ENCODE peak calls at places on chromosomes 11 and 22, in five cellular contexts. One of them, this sample, is unnamed.

GRCh38 chr22:31275018-31275417 is 17.3 kb downstream of the PIK3IP1 start:
- DNase-seq in K562: no peak
- DNase-seq in GM12878: no peak
- DNase-seq in H1: no peak
- DNase-seq in HepG2: no peak
- DNase-seq in this sample: no peak

GRCh38 chr11:10934293-10934850 is 76.5 kb upstream of the ZBED5 start:
- DNase-seq in K562: peak
- DNase-seq in GM12878: no peak
- DNase-seq in H1: no peak
- DNase-seq in HepG2: no peak
- DNase-seq in this sample: no peak

GRCh38 chr22:26849575-26849974 is 192.2 kb downstream of the MIAT start:
- DNase-seq in K562: no peak
- DNase-seq in GM12878: no peak
- DNase-seq in H1: no peak
- DNase-seq in HepG2: no peak
- DNase-seq in this sample: no peak

GRCh38 chr11:70763606-70764005 is 365.3 kb downstream of the CTTN start:
- DNase-seq in K562: no peak
- DNase-seq in GM12878: no peak
- DNase-seq in H1: no peak
- DNase-seq in HepG2: no peak
- DNase-seq in this sample: no peak

GRCh38 chr11:28760676-28761390 is 652.6 kb downstream of the METTL15 start:
- DNase-seq in K562: no peak
- DNase-seq in GM12878: no peak
- DNase-seq in H1: no peak
- DNase-seq in HepG2: no peak
- DNase-seq in this sample: no peak

GRCh38 chr11:9972917-9973504 is 309.1 kb downstream of the SWAP70 start:
- DNase-seq in K562: peak
- DNase-seq in GM12878: no peak
- DNase-seq in H1: no peak
- DNase-seq in HepG2: peak
- DNase-seq in this sample: peak

GRCh38 chr22:25131198-25131887 is 68.3 kb upstream of the CRYBB3 start:
- DNase-seq in K562: no peak
- DNase-seq in GM12878: no peak
- DNase-seq in H1: no peak
- DNase-seq in HepG2: no peak
- DNase-seq in this sample: no peak

GRCh38 chr11:83024270-83024854 is 47.3 kb downstream of the RAB30 start:
- DNase-seq in K562: no peak
- DNase-seq in GM12878: no peak
- DNase-seq in H1: no peak
- DNase-seq in HepG2: no peak
- DNase-seq in this sample: no peak

GRCh38 chr11:95674669-95675358 is 114.8 kb downstream of the FAM76B start:
- DNase-seq in K562: no peak
- DNase-seq in GM12878: no peak
- DNase-seq in H1: no peak
- DNase-seq in HepG2: no peak
- DNase-seq in this sample: no peak

GRCh38 chr11:69210660-69211035 is 54.9 kb downstream of the SMIM38 start:
- DNase-seq in K562: no peak
- DNase-seq in GM12878: no peak
- DNase-seq in H1: no peak
- DNase-seq in HepG2: no peak
- DNase-seq in this sample: no peak

GRCh38 chr11:95301497-95301896 is 70.5 kb upstream of the SESN3 start:
- DNase-seq in K562: no peak
- DNase-seq in GM12878: no peak
- DNase-seq in H1: no peak
- DNase-seq in HepG2: no peak
- DNase-seq in this sample: no peak

GRCh38 chr11:9616042-9616640 is 42.7 kb downstream of the WEE1 start:
- DNase-seq in K562: no peak
- DNase-seq in GM12878: no peak
- DNase-seq in H1: no peak
- DNase-seq in HepG2: no peak
- DNase-seq in this sample: no peak

GRCh38 chr11:75174781-75175370 is 24.0 kb downstream of the SLCO2B1 start:
- DNase-seq in K562: no peak
- DNase-seq in GM12878: no peak
- DNase-seq in H1: no peak
- DNase-seq in HepG2: no peak
- DNase-seq in this sample: no peak

GRCh38 chr11:69905611-69906452 is 86.6 kb upstream of the FGF3 start:
- DNase-seq in K562: peak
- DNase-seq in GM12878: no peak
- DNase-seq in H1: no peak
- DNase-seq in HepG2: no peak
- DNase-seq in this sample: no peak

GRCh38 chr11:3093281-3094191 is 36.3 kb upstream of the CARS1 start:
- DNase-seq in K562: no peak
- DNase-seq in GM12878: no peak
- DNase-seq in H1: no peak
- DNase-seq in HepG2: peak
- DNase-seq in this sample: peak

GRCh38 chr11:119046489-119046888 is 10.5 kb downstream of the HYOU1 start:
- DNase-seq in K562: peak
- DNase-seq in GM12878: no peak
- DNase-seq in H1: no peak
- DNase-seq in HepG2: no peak
- DNase-seq in this sample: no peak

GRCh38 chr11:119047205-119047604 is 9.8 kb downstream of the HYOU1 start:
- DNase-seq in K562: no peak
- DNase-seq in GM12878: no peak
- DNase-seq in H1: no peak
- DNase-seq in HepG2: no peak
- DNase-seq in this sample: no peak

GRCh38 chr11:119049081-119049480 is 7.9 kb downstream of the HYOU1 start:
- DNase-seq in K562: no peak
- DNase-seq in GM12878: no peak
- DNase-seq in H1: no peak
- DNase-seq in HepG2: no peak
- DNase-seq in this sample: no peak

GRCh38 chr11:119051440-119052162 is 5.4 kb downstream of the HYOU1 start:
- DNase-seq in K562: no peak
- DNase-seq in GM12878: peak
- DNase-seq in H1: no peak
- DNase-seq in HepG2: no peak
- DNase-seq in this sample: no peak

DNA sequence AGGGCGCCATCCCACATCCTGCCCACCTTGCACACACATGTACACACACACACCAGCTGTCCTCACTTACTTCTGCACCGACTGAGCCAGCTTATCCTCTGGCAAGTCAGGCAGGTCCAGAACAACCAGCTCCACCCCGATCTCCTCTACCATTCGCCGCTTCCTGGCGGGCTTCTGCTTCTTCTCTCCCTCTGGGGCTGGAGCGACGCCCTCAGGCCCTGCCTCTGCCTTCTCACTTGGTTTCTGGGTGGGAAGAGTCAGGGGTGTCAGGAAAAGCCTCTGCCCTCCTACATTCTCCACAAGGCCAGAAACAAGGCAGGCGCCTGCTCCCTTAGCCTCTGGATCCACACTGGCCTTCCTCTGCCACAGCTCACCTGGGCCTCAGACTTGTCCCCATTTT is 8.4 kb downstream of the HYOU1 start:
- DNase-seq in K562: no peak
- DNase-seq in GM12878: no peak
- DNase-seq in H1: no peak
- DNase-seq in HepG2: no peak
- DNase-seq in this sample: no peak
- TF ChIP-seq CREB1 in K562: no peak
- TF ChIP-seq CREB1 in GM12878: no peak
- TF ChIP-seq CREB1 in H1: no peak
- TF ChIP-seq CREB1 in HepG2: no peak
- TF ChIP-seq CREB1 in this sample: no peak

GRCh38 chr22:43099095-43099494 is 9.9 kb upstream of the TTLL1 start:
- DNase-seq in K562: no peak
- DNase-seq in GM12878: no peak
- DNase-seq in H1: no peak
- DNase-seq in HepG2: no peak
- DNase-seq in this sample: no peak
- H2AFZ ChIP-seq in K562: no peak
- H2AFZ ChIP-seq in GM12878: no peak
- H2AFZ ChIP-seq in H1: no peak
- H2AFZ ChIP-seq in HepG2: no peak
- H2AFZ ChIP-seq in this sample: no peak

DNA sequence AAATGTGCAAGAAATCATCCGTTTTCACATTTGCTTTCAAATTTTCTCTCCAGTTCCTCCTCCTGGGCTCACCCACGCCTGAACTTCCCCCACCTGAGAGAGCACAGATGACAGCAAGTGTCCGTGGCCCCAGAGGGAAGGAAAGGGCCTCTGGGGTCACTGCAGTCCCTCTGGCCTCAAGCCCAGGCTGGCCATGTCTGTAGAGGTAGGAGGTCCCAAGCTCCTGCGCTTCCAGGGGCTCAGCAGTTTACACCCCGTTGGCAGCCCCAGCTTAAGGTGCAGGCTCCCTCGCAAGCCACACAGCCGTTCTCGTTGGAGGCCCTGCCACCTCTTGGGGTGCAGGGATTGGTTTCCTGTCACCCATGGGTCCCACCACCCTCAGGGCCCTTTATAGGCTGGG is 40.4 kb upstream of the PRDM11 start:
- DNase-seq in K562: no peak
- DNase-seq in GM12878: no peak
- DNase-seq in H1: no peak
- DNase-seq in HepG2: no peak
- DNase-seq in this sample: no peak
- TF ChIP-seq CREB1 in K562: no peak
- TF ChIP-seq CREB1 in GM12878: no peak
- TF ChIP-seq CREB1 in H1: no peak
- TF ChIP-seq CREB1 in HepG2: no peak
- TF ChIP-seq CREB1 in this sample: no peak

DNA sequence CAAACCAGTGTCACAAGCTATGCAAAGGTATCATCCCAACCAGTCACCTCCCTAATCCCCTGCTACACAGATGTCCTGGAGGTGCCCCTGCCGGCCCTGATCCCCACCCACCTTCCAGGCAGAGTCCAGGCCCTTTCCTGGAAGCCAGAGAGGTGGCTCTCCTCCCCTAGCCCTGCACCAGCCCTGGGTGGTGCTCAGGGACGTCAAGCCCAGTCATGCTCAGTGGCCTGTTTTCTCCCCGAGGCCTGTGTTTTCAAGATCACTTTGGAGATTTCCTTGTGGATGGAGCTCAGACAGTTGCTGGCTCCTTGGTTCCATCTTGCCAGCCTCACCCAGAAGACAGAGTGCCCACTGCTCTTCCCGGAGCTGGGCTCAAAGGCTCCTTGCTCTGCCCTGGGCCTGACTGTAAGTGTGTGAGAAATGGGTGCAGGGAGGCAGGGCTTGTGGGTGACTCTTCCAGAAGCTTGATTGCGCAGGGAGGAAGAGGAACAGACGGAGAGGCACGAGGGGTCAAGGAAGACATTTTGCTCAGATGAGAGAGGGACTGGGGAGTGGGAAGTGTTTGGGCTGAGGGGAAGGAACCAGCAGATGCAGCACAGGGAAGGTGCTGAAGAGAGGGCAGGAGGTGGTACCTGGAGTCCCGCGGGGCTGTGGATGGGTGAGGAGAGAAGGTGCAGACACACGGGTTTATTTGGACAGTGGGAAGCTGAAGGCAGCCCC is 11.3 kb downstream of the P2RY6 start:
- DNase-seq in K562: no peak
- DNase-seq in GM12878: no peak
- DNase-seq in H1: no peak
- DNase-seq in HepG2: no peak
- DNase-seq in this sample: no peak
- H2AFZ ChIP-seq in K562: peak
- H2AFZ ChIP-seq in GM12878: no peak
- H2AFZ ChIP-seq in H1: no peak
- H2AFZ ChIP-seq in HepG2: no peak
- H2AFZ ChIP-seq in this sample: no peak

DNA sequence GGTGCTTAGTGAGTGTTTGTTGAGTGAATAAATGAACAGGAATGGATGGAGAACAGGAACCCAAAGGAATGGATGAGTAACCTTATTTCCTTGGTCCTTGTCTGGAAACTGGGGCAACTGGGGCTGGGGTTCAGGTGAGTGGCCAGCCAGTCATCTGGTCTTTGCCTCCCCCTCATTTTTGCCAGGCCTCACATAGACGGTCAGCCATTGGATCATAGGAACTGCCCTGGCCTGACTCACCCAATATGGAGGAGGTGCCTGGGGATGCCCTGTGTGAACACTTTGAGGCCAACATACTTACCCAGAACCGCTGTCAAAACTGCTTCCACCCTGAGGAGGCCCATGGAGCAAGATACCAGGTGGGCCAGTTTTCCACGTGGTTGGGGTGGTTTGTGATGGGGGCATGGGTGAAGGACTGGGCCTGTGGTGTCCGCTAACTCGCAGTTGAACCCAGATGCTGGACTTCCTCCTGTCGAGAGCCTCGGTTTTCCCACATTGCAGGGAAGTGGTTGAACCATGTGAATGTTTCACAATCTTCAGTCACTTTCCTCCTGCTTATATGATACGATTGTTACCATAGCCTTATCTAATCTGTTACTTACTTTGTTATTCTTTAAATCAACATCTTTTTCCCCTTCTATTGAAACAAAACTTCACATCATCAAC is 4.4 kb downstream of the TRIOBP start:
- DNase-seq in K562: no peak
- DNase-seq in GM12878: no peak
- DNase-seq in H1: no peak
- DNase-seq in HepG2: no peak
- DNase-seq in this sample: no peak
- TF ChIP-seq CREB1 in K562: no peak
- TF ChIP-seq CREB1 in GM12878: no peak
- TF ChIP-seq CREB1 in H1: no peak
- TF ChIP-seq CREB1 in HepG2: no peak
- TF ChIP-seq CREB1 in this sample: no peak